ENCODE peak calls at places on chromosomes 16 and 17, in seven cellular contexts. One of them, this sample, is unnamed. For H3K9me3 and H3K4me1, the result is how much of the 10 kb centered on the place peaks cover.

GRCh38 chr17:27540300-27541105 is 84.3 kb downstream of the KSR1 start:
- DNase-seq in endothelial cell of umbilical vein: no peak
- DNase-seq in cardiac muscle cell: no peak
- DNase-seq in Karpas-422: no peak
- DNase-seq in mucosa of descending colon: peak
- DNase-seq in CD8-positive, alpha-beta memory T cell: no peak
- DNase-seq in heart left ventricle: peak
- DNase-seq in this sample: no peak

GRCh38 chr17:17181666-17182600 is 24.2 kb downstream of the PLD6 start:
- DNase-seq in mucosa of descending colon: no peak
- DNase-seq in CD8-positive, alpha-beta memory T cell: peak
- DNase-seq in Karpas-422: no peak
- DNase-seq in cardiac muscle cell: no peak
- DNase-seq in heart left ventricle: no peak
- DNase-seq in endothelial cell of umbilical vein: no peak
- DNase-seq in this sample: no peak

GRCh38 chr16:57372372-57373116 is at the start of gene CX3CL1:
- DNase-seq in heart left ventricle: peak
- DNase-seq in mucosa of descending colon: peak
- DNase-seq in Karpas-422: no peak
- DNase-seq in CD8-positive, alpha-beta memory T cell: no peak
- DNase-seq in cardiac muscle cell: peak
- DNase-seq in endothelial cell of umbilical vein: peak
- DNase-seq in this sample: peak

GRCh38 chr16:200388-200787 is 20.1 kb downstream of the HBQ1 start:
- DNase-seq in heart left ventricle: no peak
- DNase-seq in endothelial cell of umbilical vein: no peak
- DNase-seq in CD8-positive, alpha-beta memory T cell: no peak
- DNase-seq in mucosa of descending colon: no peak
- DNase-seq in Karpas-422: no peak
- DNase-seq in cardiac muscle cell: no peak
- DNase-seq in this sample: no peak

GRCh38 chr17:37133131-37133530 is 184.4 kb downstream of the AATF start:
- DNase-seq in endothelial cell of umbilical vein: no peak
- DNase-seq in CD8-positive, alpha-beta memory T cell: no peak
- DNase-seq in cardiac muscle cell: no peak
- DNase-seq in Karpas-422: no peak
- DNase-seq in heart left ventricle: no peak
- DNase-seq in mucosa of descending colon: no peak
- DNase-seq in this sample: no peak

GRCh38 chr17:45794840-45795239 is 10.7 kb downstream of the CRHR1 start:
- DNase-seq in heart left ventricle: no peak
- DNase-seq in endothelial cell of umbilical vein: no peak
- DNase-seq in cardiac muscle cell: no peak
- DNase-seq in CD8-positive, alpha-beta memory T cell: no peak
- DNase-seq in Karpas-422: no peak
- DNase-seq in mucosa of descending colon: no peak
- DNase-seq in this sample: no peak

GRCh38 chr17:45948881-45949624 is 50.0 kb upstream of the STH start:
- DNase-seq in mucosa of descending colon: peak
- DNase-seq in heart left ventricle: peak
- DNase-seq in Karpas-422: peak
- DNase-seq in CD8-positive, alpha-beta memory T cell: peak
- DNase-seq in cardiac muscle cell: peak
- DNase-seq in endothelial cell of umbilical vein: peak
- DNase-seq in this sample: peak

GRCh38 chr17:32161506-32162365 is 19.4 kb downstream of the RHOT1 start:
- DNase-seq in mucosa of descending colon: no peak
- DNase-seq in cardiac muscle cell: no peak
- DNase-seq in heart left ventricle: no peak
- DNase-seq in CD8-positive, alpha-beta memory T cell: no peak
- DNase-seq in Karpas-422: no peak
- DNase-seq in endothelial cell of umbilical vein: peak
- DNase-seq in this sample: no peak

GRCh38 chr17:43766413-43767052 is 7.9 kb upstream of the SOST start:
- DNase-seq in Karpas-422: peak
- DNase-seq in mucosa of descending colon: peak
- DNase-seq in heart left ventricle: peak
- DNase-seq in endothelial cell of umbilical vein: peak
- DNase-seq in CD8-positive, alpha-beta memory T cell: no peak
- DNase-seq in cardiac muscle cell: peak
- DNase-seq in this sample: peak

GRCh38 chr17:48732688-48733629 is 4.4 kb upstream of the HOXB13 start:
- DNase-seq in Karpas-422: no peak
- DNase-seq in heart left ventricle: no peak
- DNase-seq in endothelial cell of umbilical vein: no peak
- DNase-seq in CD8-positive, alpha-beta memory T cell: no peak
- DNase-seq in mucosa of descending colon: no peak
- DNase-seq in cardiac muscle cell: no peak
- DNase-seq in this sample: no peak

GRCh38 chr17:66985338-66985737 is 20.8 kb downstream of the CACNG4 start:
- DNase-seq in heart left ventricle: no peak
- DNase-seq in cardiac muscle cell: no peak
- DNase-seq in Karpas-422: no peak
- DNase-seq in endothelial cell of umbilical vein: no peak
- DNase-seq in CD8-positive, alpha-beta memory T cell: no peak
- DNase-seq in mucosa of descending colon: no peak
- DNase-seq in this sample: no peak

GRCh38 chr17:16936536-16937310 is 35.2 kb downstream of the TNFRSF13B start:
- DNase-seq in Karpas-422: no peak
- DNase-seq in cardiac muscle cell: no peak
- DNase-seq in CD8-positive, alpha-beta memory T cell: no peak
- DNase-seq in mucosa of descending colon: no peak
- DNase-seq in heart left ventricle: no peak
- DNase-seq in endothelial cell of umbilical vein: no peak
- DNase-seq in this sample: no peak

GRCh38 chr17:61392679-61393078 is 7.0 kb upstream of the TBX2 start:
- DNase-seq in Karpas-422: no peak
- DNase-seq in CD8-positive, alpha-beta memory T cell: no peak
- DNase-seq in endothelial cell of umbilical vein: no peak
- DNase-seq in mucosa of descending colon: no peak
- DNase-seq in cardiac muscle cell: no peak
- DNase-seq in heart left ventricle: peak
- DNase-seq in this sample: no peak

GRCh38 chr17:74417178-74418045 is 14.5 kb upstream of the GPRC5C start:
- DNase-seq in heart left ventricle: no peak
- DNase-seq in cardiac muscle cell: no peak
- DNase-seq in Karpas-422: peak
- DNase-seq in CD8-positive, alpha-beta memory T cell: no peak
- DNase-seq in endothelial cell of umbilical vein: no peak
- DNase-seq in mucosa of descending colon: peak
- DNase-seq in this sample: no peak

GRCh38 chr16:89639385-89639784 is 18.1 kb downstream of the CHMP1A start:
- DNase-seq in endothelial cell of umbilical vein: no peak
- DNase-seq in CD8-positive, alpha-beta memory T cell: no peak
- DNase-seq in cardiac muscle cell: no peak
- DNase-seq in Karpas-422: no peak
- DNase-seq in heart left ventricle: no peak
- DNase-seq in mucosa of descending colon: no peak
- DNase-seq in this sample: no peak

GRCh38 chr16:71448274-71448866 is 6.5 kb upstream of the TLE7 start:
- DNase-seq in mucosa of descending colon: no peak
- DNase-seq in heart left ventricle: no peak
- DNase-seq in endothelial cell of umbilical vein: no peak
- DNase-seq in cardiac muscle cell: no peak
- DNase-seq in CD8-positive, alpha-beta memory T cell: no peak
- DNase-seq in Karpas-422: no peak
- DNase-seq in this sample: no peak

GRCh38 chr16:71453051-71453450 is 9.0 kb downstream of the ZNF23 start:
- DNase-seq in CD8-positive, alpha-beta memory T cell: no peak
- DNase-seq in cardiac muscle cell: no peak
- DNase-seq in Karpas-422: no peak
- DNase-seq in mucosa of descending colon: no peak
- DNase-seq in endothelial cell of umbilical vein: no peak
- DNase-seq in heart left ventricle: no peak
- DNase-seq in this sample: no peak

GRCh38 chr16:71443714-71444113 is 1.9 kb upstream of the TLE7 start:
- DNase-seq in cardiac muscle cell: no peak
- DNase-seq in endothelial cell of umbilical vein: no peak
- DNase-seq in heart left ventricle: no peak
- DNase-seq in Karpas-422: no peak
- DNase-seq in CD8-positive, alpha-beta memory T cell: no peak
- DNase-seq in mucosa of descending colon: no peak
- DNase-seq in this sample: no peak

DNA sequence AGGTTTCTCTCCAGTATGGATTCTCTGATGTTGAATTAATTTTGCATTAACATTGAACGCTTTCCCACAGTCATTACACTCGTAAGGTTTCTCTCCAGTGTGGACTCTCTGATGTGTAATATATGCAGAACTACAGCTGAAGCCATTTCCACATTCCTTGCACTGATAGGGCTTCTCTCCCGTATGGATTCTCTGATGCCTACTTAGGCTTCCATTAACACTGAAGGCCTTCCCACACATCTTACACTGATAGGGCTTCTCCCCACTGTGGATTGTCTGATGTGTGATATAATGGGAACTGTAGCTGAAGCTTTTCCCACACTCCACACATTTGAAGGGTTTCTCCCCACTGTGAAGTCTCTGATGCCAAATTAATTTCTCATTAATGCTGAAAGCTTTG is 7.2 kb upstream of the TLE7 start:
- DNase-seq in cardiac muscle cell: no peak
- DNase-seq in heart left ventricle: no peak
- DNase-seq in mucosa of descending colon: no peak
- DNase-seq in CD8-positive, alpha-beta memory T cell: no peak
- DNase-seq in endothelial cell of umbilical vein: no peak
- DNase-seq in Karpas-422: no peak
- DNase-seq in this sample: no peak
- H3K9me3 ChIP-seq in cardiac muscle cell: under half
- H3K9me3 ChIP-seq in heart left ventricle: half or more
- H3K9me3 ChIP-seq in mucosa of descending colon: half or more
- H3K9me3 ChIP-seq in CD8-positive, alpha-beta memory T cell: under half
- H3K9me3 ChIP-seq in endothelial cell of umbilical vein: under half
- H3K9me3 ChIP-seq in Karpas-422: under half
- H3K9me3 ChIP-seq in this sample: under half

GRCh38 chr16:81645925-81646324 is 133.2 kb upstream of the PLCG2 start:
- DNase-seq in endothelial cell of umbilical vein: no peak
- DNase-seq in cardiac muscle cell: no peak
- DNase-seq in heart left ventricle: no peak
- DNase-seq in Karpas-422: no peak
- DNase-seq in CD8-positive, alpha-beta memory T cell: no peak
- DNase-seq in mucosa of descending colon: no peak
- DNase-seq in this sample: no peak

GRCh38 chr16:81647527-81647926 is 131.6 kb upstream of the PLCG2 start:
- DNase-seq in cardiac muscle cell: no peak
- DNase-seq in heart left ventricle: no peak
- DNase-seq in endothelial cell of umbilical vein: no peak
- DNase-seq in CD8-positive, alpha-beta memory T cell: no peak
- DNase-seq in mucosa of descending colon: no peak
- DNase-seq in Karpas-422: no peak
- DNase-seq in this sample: no peak

GRCh38 chr16:81646561-81646960 is 132.5 kb upstream of the PLCG2 start:
- DNase-seq in Karpas-422: no peak
- DNase-seq in CD8-positive, alpha-beta memory T cell: no peak
- DNase-seq in heart left ventricle: no peak
- DNase-seq in cardiac muscle cell: no peak
- DNase-seq in mucosa of descending colon: no peak
- DNase-seq in endothelial cell of umbilical vein: no peak
- DNase-seq in this sample: no peak

GRCh38 chr16:81642943-81643342 is 136.1 kb upstream of the PLCG2 start:
- DNase-seq in cardiac muscle cell: no peak
- DNase-seq in mucosa of descending colon: no peak
- DNase-seq in heart left ventricle: no peak
- DNase-seq in Karpas-422: no peak
- DNase-seq in CD8-positive, alpha-beta memory T cell: no peak
- DNase-seq in endothelial cell of umbilical vein: no peak
- DNase-seq in this sample: no peak

GRCh38 chr16:81645303-81645702 is 133.8 kb upstream of the PLCG2 start:
- DNase-seq in endothelial cell of umbilical vein: peak
- DNase-seq in cardiac muscle cell: peak
- DNase-seq in heart left ventricle: peak
- DNase-seq in CD8-positive, alpha-beta memory T cell: no peak
- DNase-seq in mucosa of descending colon: no peak
- DNase-seq in Karpas-422: no peak
- DNase-seq in this sample: no peak
- H3K4me1 ChIP-seq in endothelial cell of umbilical vein: under half
- H3K4me1 ChIP-seq in cardiac muscle cell: under half
- H3K4me1 ChIP-seq in heart left ventricle: under half
- H3K4me1 ChIP-seq in CD8-positive, alpha-beta memory T cell: under half
- H3K4me1 ChIP-seq in mucosa of descending colon: under half
- H3K4me1 ChIP-seq in Karpas-422: under half
- H3K4me1 ChIP-seq in this sample: under half

GRCh38 chr17:19799796-19800195 is 51.7 kb upstream of the ALDH3A1 start:
- DNase-seq in endothelial cell of umbilical vein: no peak
- DNase-seq in Karpas-422: no peak
- DNase-seq in CD8-positive, alpha-beta memory T cell: no peak
- DNase-seq in mucosa of descending colon: no peak
- DNase-seq in cardiac muscle cell: no peak
- DNase-seq in heart left ventricle: no peak
- DNase-seq in this sample: no peak
- H3K9me3 ChIP-seq in endothelial cell of umbilical vein: under half
- H3K9me3 ChIP-seq in Karpas-422: under half
- H3K9me3 ChIP-seq in CD8-positive, alpha-beta memory T cell: under half
- H3K9me3 ChIP-seq in mucosa of descending colon: under half
- H3K9me3 ChIP-seq in cardiac muscle cell: under half
- H3K9me3 ChIP-seq in heart left ventricle: under half
- H3K9me3 ChIP-seq in this sample: under half

GRCh38 chr17:76266244-76266938 is 1.2 kb downstream of the UBALD2 start:
- DNase-seq in mucosa of descending colon: peak
- DNase-seq in heart left ventricle: no peak
- DNase-seq in cardiac muscle cell: no peak
- DNase-seq in endothelial cell of umbilical vein: peak
- DNase-seq in CD8-positive, alpha-beta memory T cell: no peak
- DNase-seq in Karpas-422: peak
- DNase-seq in this sample: no peak
- H3K4me1 ChIP-seq in mucosa of descending colon: half or more
- H3K4me1 ChIP-seq in heart left ventricle: half or more
- H3K4me1 ChIP-seq in cardiac muscle cell: under half
- H3K4me1 ChIP-seq in endothelial cell of umbilical vein: under half
- H3K4me1 ChIP-seq in CD8-positive, alpha-beta memory T cell: half or more
- H3K4me1 ChIP-seq in Karpas-422: half or more
- H3K4me1 ChIP-seq in this sample: under half

GRCh38 chr16:14586637-14587036 is 43.4 kb downstream of the PARN start:
- DNase-seq in heart left ventricle: no peak
- DNase-seq in mucosa of descending colon: no peak
- DNase-seq in Karpas-422: no peak
- DNase-seq in endothelial cell of umbilical vein: no peak
- DNase-seq in CD8-positive, alpha-beta memory T cell: no peak
- DNase-seq in cardiac muscle cell: no peak
- DNase-seq in this sample: no peak

DNA sequence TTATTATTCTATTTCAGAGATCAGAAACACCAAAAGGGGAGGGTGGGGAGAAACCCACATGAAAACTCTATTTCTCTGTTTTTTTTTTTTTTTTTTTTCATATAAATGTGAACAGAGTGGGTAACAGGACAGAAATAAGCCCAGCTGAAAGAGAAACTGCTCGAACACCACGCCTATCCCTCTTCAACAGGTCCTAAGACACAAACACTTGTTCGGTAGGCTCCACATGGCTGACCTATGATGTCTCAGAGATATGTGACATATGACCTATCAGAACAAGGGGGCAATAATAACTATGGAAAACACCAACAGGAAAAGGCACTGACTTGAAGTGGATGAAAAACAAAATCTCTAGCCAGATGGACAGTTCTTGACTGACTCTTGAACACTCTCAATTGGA is 44.8 kb downstream of the PARN start:
- DNase-seq in heart left ventricle: no peak
- DNase-seq in Karpas-422: no peak
- DNase-seq in mucosa of descending colon: no peak
- DNase-seq in CD8-positive, alpha-beta memory T cell: no peak
- DNase-seq in cardiac muscle cell: no peak
- DNase-seq in endothelial cell of umbilical vein: no peak
- DNase-seq in this sample: no peak
- H3K9me3 ChIP-seq in heart left ventricle: under half
- H3K9me3 ChIP-seq in Karpas-422: under half
- H3K9me3 ChIP-seq in mucosa of descending colon: under half
- H3K9me3 ChIP-seq in CD8-positive, alpha-beta memory T cell: under half
- H3K9me3 ChIP-seq in cardiac muscle cell: under half
- H3K9me3 ChIP-seq in endothelial cell of umbilical vein: under half
- H3K9me3 ChIP-seq in this sample: under half